ENCODE peak calls at places on chromosomes 5 and 9, in six cellular contexts. I is GM23248, E is neural progenitor cell, H is H9, T is SK-N-SH, P is MM.1S. K is an unnamed sample.

GRCh38 chr9:106203832-106204516 is 509.6 kb downstream of the TMEM38B start:
- DNase-seq in I (no peak), E (no peak), H (peak), T (no peak), P (no peak), K (no peak)

GRCh38 chr5:66410056-66410455 is 186.1 kb upstream of the MAST4 start:
- DNase-seq in I (no peak), E (no peak), H (no peak), T (peak), P (no peak), K (no peak)

GRCh38 chr5:158669275-158669674 is 430.4 kb downstream of the EBF1 start:
- DNase-seq in I (no peak), E (no peak), H (no peak), T (no peak), P (no peak), K (no peak)

GRCh38 chr5:151591144-151591819 is at the start of gene FAT2:
- DNase-seq in I (no peak), E (peak), H (peak), T (no peak), P (no peak), K (peak)

GRCh38 chr5:144247131-144247530 is 76.5 kb downstream of the KCTD16 start:
- DNase-seq in I (no peak), E (no peak), H (no peak), T (peak), P (peak), K (no peak)

GRCh38 chr9:98142182-98142924 is 23.3 kb upstream of the TRIM14 start:
- DNase-seq in I (no peak), E (no peak), H (no peak), T (peak), P (no peak), K (no peak)

GRCh38 chr9:68872026-68872501 is 141.8 kb downstream of the PRKACG start:
- DNase-seq in I (no peak), E (peak), H (peak), T (no peak), P (no peak), K (peak)

GRCh38 chr5:956941-957729 is 51.5 kb upstream of the NKD2 start:
- DNase-seq in I (peak), E (peak), H (peak), T (peak), P (peak), K (peak)

GRCh38 chr9:107685901-107686300 is 196.3 kb upstream of the KLF4 start:
- DNase-seq in I (peak), E (no peak), H (no peak), T (no peak), P (no peak), K (no peak)

GRCh38 chr9:112007575-112008240 is 111.1 kb downstream of the UGCG start:
- DNase-seq in I (no peak), E (no peak), H (no peak), T (no peak), P (no peak), K (no peak)

GRCh38 chr9:89171693-89172092 is 6.9 kb downstream of the SHC3 start:
- DNase-seq in I (no peak), E (no peak), H (no peak), T (no peak), P (no peak), K (no peak)

GRCh38 chr9:129834489-129835127 is 467 bp downstream of the C9orf78 start:
- DNase-seq in I (peak), E (peak), H (no peak), T (peak), P (no peak), K (no peak)

GRCh38 chr9:116494815-116495634 is 192.1 kb upstream of the TRIM32 start:
- DNase-seq in I (peak), E (peak), H (peak), T (no peak), P (peak), K (peak)

DNA sequence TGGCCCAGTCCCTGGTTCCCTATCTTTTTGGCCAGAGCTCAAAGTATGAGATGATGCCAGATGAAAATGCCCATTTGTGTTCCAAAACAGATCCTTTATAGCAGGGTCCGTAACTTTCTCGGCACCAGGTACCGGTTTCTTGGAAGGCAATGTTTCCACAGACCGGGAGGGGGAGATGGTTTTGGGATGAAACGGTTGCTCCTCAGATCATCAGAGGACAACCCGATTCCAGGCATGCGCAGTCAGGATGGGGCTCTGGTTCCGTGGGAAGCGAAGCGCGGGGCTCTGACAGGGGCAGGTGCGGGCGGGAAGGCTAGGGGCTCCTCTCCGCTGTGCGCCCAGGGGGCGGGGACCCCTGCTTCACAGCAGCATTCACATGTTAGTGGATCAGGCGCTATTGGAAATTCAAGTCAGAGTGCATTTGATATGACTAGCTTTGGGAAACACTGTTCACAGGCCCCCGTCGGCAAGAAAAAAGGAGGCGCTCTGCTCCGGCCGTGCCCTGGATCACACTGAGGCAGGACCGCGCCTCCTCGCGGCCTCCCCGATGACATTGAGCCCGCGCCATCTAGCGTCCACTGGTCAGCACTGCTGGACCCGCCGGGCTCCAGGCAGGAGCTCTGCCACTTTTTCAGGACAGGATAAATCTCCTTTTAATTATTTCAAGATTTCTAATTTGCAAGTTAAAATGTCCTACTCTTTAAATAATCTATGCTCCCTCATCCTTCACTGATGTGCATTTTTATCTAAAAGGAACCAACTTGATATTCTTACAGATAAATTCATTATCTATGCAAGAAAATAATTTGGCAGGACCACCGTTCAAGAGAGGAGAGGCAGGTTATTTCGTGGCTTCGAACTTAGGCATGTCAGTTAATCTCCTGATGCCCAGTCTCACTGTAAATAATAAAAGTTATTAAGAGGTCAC is 190.0 kb downstream of the FANCC start:
- DNase-seq in I (peak), E (peak), H (peak), T (peak), P (peak), K (peak)
- H2AFZ ChIP-seq in I (no peak), E (peak), H (no peak), T (peak), P (no peak), K (no peak)

GRCh38 chr9:137423810-137424291 is 658 bp downstream of the NOXA1 start:
- DNase-seq in I (no peak), E (no peak), H (no peak), T (no peak), P (no peak), K (peak)

GRCh38 chr9:137423001-137423809 is at the start of the genes EXD3 and NOXA1:
- DNase-seq in I (peak), E (peak), H (peak), T (peak), P (peak), K (peak)

GRCh38 chr9:137422668-137423000 is 328 bp downstream of the EXD3 start:
- DNase-seq in I (peak), E (peak), H (peak), T (peak), P (no peak), K (no peak)

GRCh38 chr9:137426018-137426681 is 3.0 kb downstream of the NOXA1 start:
- DNase-seq in I (no peak), E (no peak), H (no peak), T (no peak), P (no peak), K (no peak)

DNA sequence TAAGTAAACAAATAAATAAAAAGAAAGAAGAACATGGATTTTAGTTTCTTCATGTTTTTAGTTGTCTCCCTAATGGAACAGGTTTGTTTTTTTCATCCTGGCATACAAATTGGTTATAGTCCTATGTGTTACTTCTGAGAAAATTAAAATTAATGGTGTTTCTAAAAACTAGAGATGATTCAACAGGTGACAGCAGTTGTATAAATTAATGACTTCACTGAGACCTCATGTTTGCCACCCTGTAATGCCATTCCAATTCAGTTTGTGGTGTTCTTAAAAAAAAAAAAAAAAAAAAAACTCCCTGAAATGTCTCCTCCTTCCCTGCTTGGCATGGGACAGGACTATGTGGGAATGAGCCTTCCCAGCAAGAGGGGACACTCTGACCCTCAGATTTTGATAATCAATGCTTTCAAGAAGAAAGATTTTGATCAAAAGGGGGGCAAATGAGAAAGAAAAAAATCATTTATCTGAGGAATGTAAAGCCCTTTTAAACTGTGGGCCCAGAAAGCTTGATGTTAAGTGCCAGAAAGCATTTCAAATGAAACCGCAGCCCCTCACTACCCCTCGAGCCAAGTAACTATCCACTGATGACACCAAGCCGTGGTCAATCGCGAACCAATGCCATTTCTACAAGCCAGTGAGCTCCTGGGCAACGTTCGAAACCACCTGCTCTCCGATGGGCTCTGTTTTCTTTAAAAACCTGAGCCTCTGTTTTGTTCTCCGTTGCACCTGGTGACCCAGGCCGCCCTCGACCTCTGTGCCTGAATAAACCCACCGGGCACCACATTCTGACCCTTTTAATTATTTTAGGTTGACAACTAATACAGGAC is 909 bp downstream of the EXD3 start:
- DNase-seq in I (no peak), E (no peak), H (peak), T (no peak), P (peak), K (peak)
- H2AFZ ChIP-seq in I (peak), E (peak), H (no peak), T (peak), P (peak), K (peak)

GRCh38 chr9:121881920-121882500 is 211.1 kb downstream of the TTLL11 start:
- DNase-seq in I (no peak), E (no peak), H (no peak), T (no peak), P (no peak), K (no peak)
- H2AFZ ChIP-seq in I (no peak), E (no peak), H (no peak), T (no peak), P (no peak), K (no peak)

GRCh38 chr5:140142246-140142645 is 16.5 kb downstream of the IGIP start:
- DNase-seq in I (no peak), E (no peak), H (no peak), T (no peak), P (no peak), K (no peak)

GRCh38 chr5:140145223-140145622 is 19.5 kb downstream of the IGIP start:
- DNase-seq in I (no peak), E (no peak), H (no peak), T (no peak), P (no peak), K (no peak)

GRCh38 chr5:140142802-140143201 is 17.1 kb downstream of the IGIP start:
- DNase-seq in I (no peak), E (no peak), H (no peak), T (no peak), P (no peak), K (no peak)

GRCh38 chr5:140145818-140146522 is 20.2 kb downstream of the IGIP start:
- DNase-seq in I (peak), E (peak), H (peak), T (peak), P (peak), K (peak)

GRCh38 chr5:140143521-140144258 is 18.0 kb downstream of the IGIP start:
- DNase-seq in I (no peak), E (no peak), H (no peak), T (no peak), P (no peak), K (no peak)
- H2AFZ ChIP-seq in I (no peak), E (no peak), H (no peak), T (no peak), P (no peak), K (no peak)

GRCh38 chr5:90342576-90342975 is 67.0 kb downstream of the CETN3 start:
- DNase-seq in I (no peak), E (no peak), H (no peak), T (no peak), P (no peak), K (no peak)
- H2AFZ ChIP-seq in I (no peak), E (no peak), H (no peak), T (no peak), P (no peak), K (peak)

K was measured in GM23338.